ENCODE peak calls at places on chromosome 21, in seven cellular contexts. P is AG09309; Q is stimulated activated CD4-positive, alpha-beta T cell treated with anti-CD3 and anti-CD28 coated beads, TNF-alpha, amount 100 ng/mL, for 48 hours; W is GM13976; V is ELR; A is activated naive CD4-positive, alpha-beta T cell; R is AG08395. Z is an unnamed sample.

GRCh38 chr21:45982758-45983731 is 1.5 kb downstream of the COL6A1 start:
- DNase-seq in P (no peak), Q (no peak), W (no peak), V (peak; percentile 49), A (no peak), R (no peak), Z (no peak)

GRCh38 chr21:46157396-46157986 is 2.1 kb upstream of the FTCD start:
- DNase-seq in P (no peak), Q (no peak), W (no peak), V (no peak), A (no peak), R (no peak), Z (no peak)

GRCh38 chr21:42056996-42057689 is 14.0 kb upstream of the UMODL1 start:
- DNase-seq in P (peak; percentile 92), Q (no peak), W (no peak), V (peak; percentile 56), A (no peak), R (peak; percentile 88), Z (no peak)

GRCh38 chr21:17498586-17498985 is 14.3 kb upstream of the CXADR start:
- DNase-seq in P (no peak), Q (no peak), W (no peak), V (no peak), A (no peak), R (no peak), Z (no peak)

GRCh38 chr21:39078322-39079065 is 104.8 kb downstream of the PSMG1 start:
- DNase-seq in P (no peak), Q (no peak), W (no peak), V (no peak), A (no peak), R (no peak), Z (no peak)

GRCh38 chr21:46110499-46111192 is 12.7 kb downstream of the COL6A2 start:
- DNase-seq in P (no peak), Q (no peak), W (no peak), V (no peak), A (no peak), R (peak; percentile 20), Z (no peak)

GRCh38 chr21:43194303-43195130 is 25.7 kb downstream of the CRYAA start:
- DNase-seq in P (no peak), Q (no peak), W (no peak), V (no peak), A (no peak), R (no peak), Z (no peak)

GRCh38 chr21:15771311-15771710 is 41.5 kb downstream of the USP25 start:
- DNase-seq in P (no peak), Q (no peak), W (no peak), V (no peak), A (no peak), R (no peak), Z (no peak)

GRCh38 chr21:26471116-26471505 is 102.0 kb downstream of the CYYR1 start:
- DNase-seq in P (no peak), Q (no peak), W (no peak), V (no peak), A (no peak), R (no peak), Z (no peak)

GRCh38 chr21:40936771-40937261 is 89.9 kb upstream of the DSCAM start:
- DNase-seq in P (no peak), Q (no peak), W (no peak), V (no peak), A (no peak), R (no peak), Z (no peak)

GRCh38 chr21:16420086-16420724 is 690.4 kb downstream of the USP25 start:
- DNase-seq in P (no peak), Q (no peak), W (no peak), V (no peak), A (no peak), R (peak; percentile 5), Z (no peak)

GRCh38 chr21:45300786-45301520 is 13.3 kb upstream of the POFUT2 start:
- DNase-seq in P (no peak), Q (no peak), W (no peak), V (no peak), A (no peak), R (no peak), Z (no peak)

GRCh38 chr21:32748529-32748928 is 20.7 kb upstream of the SYNJ1 start:
- DNase-seq in P (no peak), Q (no peak), W (no peak), V (no peak), A (no peak), R (no peak), Z (no peak)

GRCh38 chr21:31088196-31088751 is 50.0 kb upstream of the KRTAP19-8 start:
- DNase-seq in P (no peak), Q (no peak), W (no peak), V (no peak), A (no peak), R (no peak), Z (no peak)

GRCh38 chr21:38660333-38661295 is 145.1 kb upstream of the ETS2 start:
- DNase-seq in P (no peak), Q (no peak), W (peak; percentile 33), V (no peak), A (no peak), R (no peak), Z (peak; percentile 14)

GRCh38 chr21:42500736-42501135 is 4.7 kb upstream of the RSPH1 start:
- DNase-seq in P (no peak), Q (no peak), W (no peak), V (no peak), A (no peak), R (no peak), Z (no peak)

GRCh38 chr21:41446571-41446970 is 20.5 kb downstream of the MX1 start:
- DNase-seq in P (no peak), Q (no peak), W (no peak), V (peak; percentile 19), A (no peak), R (no peak), Z (no peak)

GRCh38 chr21:33643658-33644311 is 1.5 kb downstream of the ITSN1 start:
- DNase-seq in P (no peak), Q (no peak), W (no peak), V (peak; percentile 55), A (no peak), R (peak; percentile 10), Z (no peak)

GRCh38 chr21:15430023-15430422 is 299.8 kb upstream of the USP25 start:
- DNase-seq in P (no peak), Q (no peak), W (no peak), V (no peak), A (no peak), R (no peak), Z (no peak)

GRCh38 chr21:34702341-34702807 is 33.6 kb downstream of the CLIC6 start:
- DNase-seq in P (peak; percentile 99), Q (no peak), W (no peak), V (peak; percentile 95), A (no peak), R (peak; percentile 94), Z (no peak)

GRCh38 chr21:34996304-34997081 is 52.6 kb downstream of the RUNX1 start:
- DNase-seq in P (no peak), Q (no peak), W (no peak), V (peak; percentile 39), A (no peak), R (no peak), Z (no peak)

GRCh38 chr21:39523398-39523797 is 71.6 kb downstream of the SH3BGR start:
- DNase-seq in P (no peak), Q (no peak), W (no peak), V (no peak), A (no peak), R (no peak), Z (no peak)

GRCh38 chr21:43262427-43262826 is 93.6 kb downstream of the CRYAA start:
- DNase-seq in P (no peak), Q (no peak), W (no peak), V (no peak), A (no peak), R (no peak), Z (no peak)

GRCh38 chr21:19245188-19245580 is 841.6 kb upstream of the TMPRSS15 start:
- DNase-seq in P (no peak), Q (no peak), W (no peak), V (no peak), A (no peak), R (no peak), Z (no peak)

GRCh38 chr21:39788383-39788782 is 43.4 kb downstream of the IGSF5 start:
- DNase-seq in P (peak; percentile 38), Q (no peak), W (no peak), V (peak; percentile 59), A (no peak), R (peak; percentile 73), Z (no peak)

GRCh38 chr21:46438241-46438640 is 20.4 kb upstream of the DIP2A start:
- DNase-seq in P (no peak), Q (no peak), W (no peak), V (no peak), A (no peak), R (no peak), Z (no peak)

GRCh38 chr21:42737969-42738590 is 84.7 kb downstream of the PDE9A start:
- DNase-seq in P (no peak), Q (no peak), W (no peak), V (no peak), A (peak; percentile 21), R (no peak), Z (peak; percentile 24)

GRCh38 chr21:24045775-24046215 is 1561.5 kb downstream of the MRPL39 start:
- DNase-seq in P (no peak), Q (no peak), W (no peak), V (peak; percentile 78), A (no peak), R (no peak), Z (no peak)